ENCODE peak calls at places on chromosomes 13 and 19, in ten cellular contexts. J is K562, E is GM06990, F is AG09309, Q is neural crest cell, P is right atrium auricular region, X is fibroblast of lung, N is SK-N-SH, H is colonic mucosa, D is neural progenitor cell. M is an unnamed sample.

GRCh38 chr13:113632706-113633484 is 25.1 kb downstream of the ATP4B start:
- DNase-seq in D (no peak), N (no peak), Q (no peak), E (no peak), P (no peak), X (no peak), H (no peak), J (no peak), F (no peak), M (no peak)

GRCh38 chr19:23771761-23772667 is 13.3 kb upstream of the ZNF681 start:
- DNase-seq in H (no peak), F (no peak), D (no peak), N (no peak), J (no peak), X (no peak), E (no peak), P (peak; percentile 21), Q (no peak), M (no peak)

GRCh38 chr13:36148436-36148835 is 17.3 kb upstream of the DCLK1 start:
- DNase-seq in J (no peak), E (no peak), F (no peak), X (no peak), P (no peak), N (no peak), Q (no peak), D (no peak), H (no peak), M (no peak)

GRCh38 chr19:4660181-4660791 is 9.9 kb downstream of the MYDGF start:
- DNase-seq in X (no peak), D (peak; percentile 58), P (no peak), N (no peak), F (no peak), J (peak; percentile 52), E (no peak), Q (no peak), H (peak; percentile 49), M (no peak)

GRCh38 chr13:27708325-27708724 is 84.0 kb upstream of the GSX1 start:
- DNase-seq in F (no peak), P (no peak), N (no peak), H (no peak), Q (no peak), J (no peak), D (no peak), E (no peak), X (no peak), M (no peak)

GRCh38 chr13:45833663-45834062 is 17.9 kb downstream of the SIAH3 start:
- DNase-seq in X (peak; percentile 57), J (no peak), N (no peak), P (no peak), D (no peak), F (peak; percentile 11), Q (no peak), H (no peak), E (no peak), M (peak; percentile 4)

GRCh38 chr19:33891773-33892172 is 95.1 kb downstream of the KCTD15 start:
- DNase-seq in H (no peak), N (no peak), E (no peak), P (no peak), J (no peak), Q (no peak), F (no peak), X (no peak), D (no peak), M (no peak)

GRCh38 chr13:97124237-97124636 is 97.9 kb upstream of the MBNL2 start:
- DNase-seq in D (no peak), E (no peak), J (no peak), X (no peak), P (no peak), Q (no peak), H (no peak), F (no peak), N (no peak), M (no peak)

GRCh38 chr13:80945328-80945727 is 604.4 kb upstream of the SPRY2 start:
- DNase-seq in F (no peak), X (peak; percentile 14), Q (peak; percentile 50), D (peak; percentile 91), H (no peak), N (peak; percentile 12), J (no peak), E (no peak), P (no peak), M (no peak)

GRCh38 chr19:8585894-8586750 is 8.9 kb upstream of the MYO1F start:
- DNase-seq in E (no peak), J (peak; percentile 80), F (no peak), H (peak; percentile 66), P (no peak), Q (peak; percentile 80), D (peak; percentile 90), N (peak; percentile 59), X (no peak), M (no peak)

DNA sequence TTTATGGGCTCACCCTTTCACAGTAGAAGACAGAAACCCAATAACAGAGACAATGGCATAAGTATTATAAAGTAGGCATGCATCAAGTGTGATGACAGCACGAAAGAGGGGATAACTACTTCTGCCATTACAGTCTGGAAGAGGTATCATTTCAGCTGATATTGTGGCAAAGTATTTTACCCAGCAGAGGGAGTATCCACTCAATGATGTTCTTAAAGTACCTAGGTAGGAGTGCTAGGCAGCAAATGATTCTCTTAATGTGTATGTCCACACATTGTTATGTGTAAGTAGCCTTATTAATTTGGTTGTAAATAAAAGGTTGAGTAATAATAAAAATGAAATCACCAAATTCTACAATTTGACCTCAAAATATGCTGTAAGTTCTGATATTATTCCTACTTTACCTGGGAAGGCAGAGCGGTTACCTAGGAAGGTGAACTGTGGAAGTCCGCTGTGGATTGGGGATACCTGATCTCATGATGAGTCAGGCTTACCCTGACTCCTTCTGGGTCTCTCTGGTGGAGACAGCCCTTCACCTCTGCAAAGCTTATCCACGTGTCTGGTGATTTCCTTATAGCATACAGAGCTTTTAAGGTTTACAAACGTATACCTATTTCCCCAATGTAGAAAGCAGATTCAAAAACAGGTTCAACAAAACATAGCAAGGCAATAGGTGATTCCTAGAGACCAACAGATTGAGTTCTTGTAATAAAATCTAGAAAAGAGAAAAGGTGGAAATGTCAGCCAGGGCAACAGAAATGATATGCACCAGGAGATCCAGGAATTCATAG is 4.0 kb upstream of the UBAC2 start:
- DNase-seq in J (no peak), X (no peak), E (no peak), N (no peak), D (no peak), H (peak; percentile 21), P (no peak), Q (no peak), F (no peak), M (no peak)
- TF ChIP-seq CTCF in J (no peak), X (no peak), E (peak; percentile 30), N (peak; percentile 30), D (no peak), H (peak; percentile 11), P (no peak), Q (peak; percentile 42), F (peak; percentile 20), M (no peak)

DNA sequence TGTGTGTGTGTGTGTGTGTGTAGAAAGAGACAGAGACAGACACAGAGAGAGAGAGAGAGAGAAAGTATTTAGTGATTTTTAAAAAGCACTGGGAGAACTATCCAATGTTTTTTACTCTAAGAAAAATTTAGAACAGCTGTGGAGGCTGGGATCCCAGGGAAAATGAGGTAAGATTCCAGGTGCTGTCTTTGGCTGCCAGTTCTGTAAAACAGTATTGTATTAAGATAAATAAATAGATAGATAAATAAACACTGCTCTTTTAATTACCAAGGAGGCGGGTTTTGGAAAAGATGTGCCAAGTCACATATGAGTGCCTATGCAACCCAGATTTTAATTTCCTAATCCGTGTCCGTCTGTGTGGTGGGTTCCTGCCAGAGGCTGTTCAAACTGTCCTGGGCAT is 270.8 kb upstream of the DACH1 start:
- DNase-seq in E (no peak), H (no peak), Q (no peak), J (no peak), F (no peak), P (no peak), D (no peak), N (no peak), X (no peak), M (no peak)
- TF ChIP-seq CTCF in E (no peak), H (no peak), Q (no peak), J (no peak), F (no peak), P (no peak), D (no peak), N (no peak), X (no peak), M (no peak)

GRCh38 chr13:112120031-112120373 is 53.1 kb downstream of the SOX1 start:
- DNase-seq in D (no peak), H (no peak), F (no peak), Q (no peak), N (no peak), X (no peak), E (no peak), P (no peak), J (no peak), M (no peak)

GRCh38 chr13:112117258-112117954 is 50.5 kb downstream of the SOX1 start:
- DNase-seq in P (no peak), H (no peak), X (no peak), F (no peak), N (no peak), E (no peak), D (no peak), Q (no peak), J (no peak), M (no peak)

GRCh38 chr13:112119192-112120030 is 52.5 kb downstream of the SOX1 start:
- DNase-seq in E (no peak), Q (no peak), H (no peak), F (no peak), X (no peak), N (no peak), D (no peak), J (no peak), P (no peak), M (no peak)

GRCh38 chr13:112117955-112118302 is 51.0 kb downstream of the SOX1 start:
- DNase-seq in J (no peak), N (no peak), X (no peak), D (no peak), F (no peak), H (no peak), E (no peak), Q (no peak), P (no peak), M (no peak)

GRCh38 chr13:112118451-112119064 is 51.6 kb downstream of the SOX1 start:
- DNase-seq in F (no peak), Q (no peak), P (no peak), N (no peak), D (no peak), J (no peak), H (no peak), X (no peak), E (no peak), M (no peak)
- TF ChIP-seq CTCF in F (no peak), Q (no peak), P (no peak), N (no peak), D (no peak), J (no peak), H (no peak), X (no peak), E (no peak), M (no peak)

DNA sequence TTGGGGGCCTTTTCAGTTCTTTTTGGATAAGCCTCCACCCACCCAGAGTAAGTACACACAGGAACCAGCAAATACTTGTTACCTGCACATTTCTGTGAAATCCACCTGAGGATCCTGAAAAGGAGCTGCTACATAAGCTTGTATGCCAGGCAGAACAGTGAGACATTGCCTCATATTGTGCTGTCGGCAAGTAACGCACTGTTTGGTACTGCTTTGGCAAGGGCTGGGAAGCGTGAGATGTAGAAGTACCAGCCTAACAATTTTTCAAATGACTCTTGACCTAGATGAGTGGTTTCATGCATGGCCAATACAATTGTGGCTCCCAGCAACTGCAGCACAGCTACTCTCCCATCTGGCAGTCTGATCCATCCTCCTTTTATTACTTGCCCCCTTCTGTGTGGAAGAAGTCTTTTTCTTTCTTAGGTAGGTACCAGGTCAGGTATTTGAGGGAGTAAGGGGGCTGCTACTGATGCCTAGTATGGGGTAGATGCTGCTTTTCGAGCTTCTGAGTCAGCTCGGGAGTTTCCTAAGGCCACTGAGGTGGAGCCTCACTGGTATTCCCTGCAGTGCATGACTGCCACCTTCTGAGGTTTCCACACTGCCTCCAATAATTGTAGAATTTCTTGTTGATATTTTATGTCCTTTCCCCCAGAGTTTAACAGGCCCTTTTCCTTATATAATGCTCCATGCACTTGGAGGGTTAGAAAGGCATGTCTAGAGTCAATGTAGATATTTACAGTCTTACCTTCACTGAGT is 52.2 kb downstream of the ZNF737 start:
- DNase-seq in J (no peak), P (no peak), H (no peak), D (no peak), E (no peak), Q (no peak), F (no peak), X (no peak), N (no peak), M (no peak)
- TF ChIP-seq CTCF in J (no peak), P (no peak), H (no peak), D (no peak), E (no peak), Q (no peak), F (no peak), X (no peak), N (no peak), M (no peak)